ENCODE peak calls at places on chromosomes 1 and 21, in six cellular contexts. O is hepatocyte; I is CD8-positive, alpha-beta memory T cell; K is fibroblast of lung; E is Peyer's patch; S is endothelial cell of umbilical vein. F is an unnamed sample. For H3K4me1, the result is how much of the 10 kb centered on the place peaks cover.

GRCh38 chr1:59908682-59909081 is 17.9 kb downstream of the CYP2J2 start:
- DNase-seq in S (no peak), K (no peak), O (no peak), E (no peak), I (no peak), F (no peak)

GRCh38 chr1:160605205-160605604 is 25.9 kb upstream of the CD84 start:
- DNase-seq in E (no peak), S (no peak), K (no peak), O (no peak), I (no peak), F (no peak)

GRCh38 chr21:34227386-34227852 is 136.4 kb upstream of the KCNE2 start:
- DNase-seq in E (no peak), O (peak), S (no peak), K (peak), I (no peak), F (no peak)

GRCh38 chr1:243620096-243620495 is 229.9 kb downstream of the AKT3 start:
- DNase-seq in K (no peak), S (no peak), O (no peak), I (no peak), E (no peak), F (no peak)

GRCh38 chr1:88801575-88802208 is 89.7 kb downstream of the GTF2B start:
- DNase-seq in I (no peak), K (peak), E (no peak), O (no peak), S (peak), F (no peak)

GRCh38 chr1:218785928-218786327 is 387.8 kb upstream of the LYPLAL1 start:
- DNase-seq in O (no peak), S (peak), I (no peak), K (peak), E (no peak), F (no peak)

GRCh38 chr1:27349784-27350672 is 8.2 kb downstream of the SYTL1 start:
- DNase-seq in S (peak), O (peak), E (no peak), I (no peak), K (peak), F (no peak)

GRCh38 chr1:9628541-9629444 is 22.7 kb upstream of the PIK3CD start:
- DNase-seq in K (no peak), I (peak), E (peak), S (no peak), O (no peak), F (peak)

GRCh38 chr1:219883400-219884332 is 44.7 kb downstream of the SLC30A10 start:
- DNase-seq in O (no peak), S (no peak), E (no peak), I (no peak), K (no peak), F (no peak)

DNA sequence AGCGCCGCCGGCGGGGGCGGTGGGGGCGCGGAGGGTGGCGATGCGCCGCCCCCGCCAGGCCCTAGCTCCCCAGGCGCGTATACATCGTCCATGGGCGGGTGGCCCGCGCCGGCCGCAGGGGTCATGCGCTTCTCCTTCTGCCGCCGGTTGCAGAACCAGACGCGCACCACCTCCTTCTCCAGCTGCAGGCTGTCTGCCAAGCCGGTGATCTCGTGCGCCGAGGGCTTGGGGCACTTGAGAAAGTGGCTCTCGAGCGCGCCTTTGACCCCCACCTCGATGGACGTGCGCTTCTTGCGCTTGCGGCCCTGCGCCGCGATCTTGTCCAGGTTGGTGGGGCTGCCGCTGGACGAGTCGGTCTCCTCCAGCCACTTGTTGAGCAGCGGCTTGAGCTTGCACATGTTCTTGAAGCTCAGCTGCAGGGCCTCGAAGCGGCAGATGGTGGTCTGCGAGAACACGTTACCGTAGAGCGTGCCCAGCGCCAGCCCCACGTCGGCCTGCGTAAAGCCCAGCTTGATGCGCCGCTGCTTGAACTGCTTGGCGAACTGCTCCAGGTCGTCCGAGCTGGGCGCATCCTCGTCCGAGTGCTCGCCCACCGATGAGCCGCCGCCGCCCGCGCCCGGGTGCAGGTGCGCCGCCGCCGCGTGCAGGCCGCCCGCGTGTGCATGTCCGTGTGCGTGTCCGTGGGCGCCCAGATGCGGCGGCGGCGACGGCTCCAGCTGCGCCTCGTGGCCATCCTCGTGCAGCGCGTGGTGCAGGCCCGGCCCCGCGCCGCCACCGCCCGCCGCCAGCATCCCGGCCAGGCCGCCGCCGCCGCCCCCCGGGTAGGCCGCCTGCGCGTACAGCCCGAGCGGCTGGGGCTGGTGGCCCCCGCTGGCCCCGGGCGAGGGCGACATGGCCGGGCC is 911 bp downstream of the POU3F1 start:
- DNase-seq in I (no peak), S (no peak), K (peak), E (no peak), O (no peak), F (no peak)
- H3K4me3 ChIP-seq in I (no peak), S (no peak), K (no peak), E (peak), O (no peak), F (peak)

DNA sequence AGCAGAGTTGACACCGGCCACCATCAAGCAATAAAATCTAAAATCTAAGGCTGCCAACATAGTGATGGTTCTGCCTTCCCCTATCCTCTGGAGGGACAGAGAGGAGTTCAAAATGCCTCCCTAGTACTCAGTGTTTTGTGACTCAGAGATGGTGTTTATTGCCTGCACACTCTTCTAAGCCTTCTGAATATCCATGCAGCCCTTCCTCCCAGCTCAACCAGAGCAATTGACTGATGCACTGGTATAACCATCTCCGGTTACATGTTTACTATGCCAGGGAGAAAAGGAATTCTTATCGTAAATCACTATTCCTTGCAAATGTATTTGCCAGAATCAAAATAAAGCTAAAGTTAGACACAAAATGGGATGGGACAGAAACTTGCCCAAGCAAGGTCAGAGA is 132.8 kb upstream of the RAB4A start:
- DNase-seq in I (no peak), S (no peak), K (no peak), E (no peak), O (no peak), F (no peak)
- H3K4me1 ChIP-seq in I (under half), S (under half), K (under half), E (under half), O (under half), F (under half)

DNA sequence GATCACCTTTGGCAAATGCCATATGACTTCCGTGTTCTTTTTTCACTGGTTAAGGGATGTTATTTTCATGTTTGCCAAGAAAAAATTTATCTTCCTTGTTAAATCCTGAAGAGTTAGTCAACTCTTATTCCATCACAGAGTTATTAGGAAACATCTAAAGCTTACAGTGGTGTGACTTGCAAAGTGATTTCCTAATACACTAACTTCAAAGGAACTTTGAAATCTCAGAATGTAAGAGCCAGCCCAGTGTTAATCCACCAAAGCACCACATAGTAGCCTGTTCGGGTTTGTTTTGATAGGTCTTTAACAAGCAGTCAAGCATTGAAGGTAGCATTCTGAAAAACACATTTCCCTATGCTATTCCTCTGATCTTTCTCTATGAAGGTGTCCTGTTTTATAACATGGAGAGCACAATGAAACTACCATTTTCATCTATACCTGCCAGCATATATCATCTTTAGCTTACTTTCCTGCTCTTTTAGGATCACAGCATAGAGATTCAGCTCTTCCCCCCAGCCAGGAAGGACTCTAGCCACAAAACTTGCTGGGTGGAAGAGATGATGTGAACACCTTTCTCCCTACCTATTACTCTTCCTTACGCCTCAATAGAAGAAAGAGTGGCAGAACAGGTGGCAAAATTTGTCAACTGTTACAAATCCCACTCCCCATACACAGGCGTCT is 82.4 kb upstream of the MAGI3 start:
- DNase-seq in O (peak), E (no peak), I (no peak), K (peak), S (no peak), F (no peak)
- H3K4me3 ChIP-seq in O (no peak), E (no peak), I (no peak), K (no peak), S (no peak), F (no peak)

GRCh38 chr1:40384413-40384762 is 10.9 kb downstream of the SMAP2 start:
- DNase-seq in S (no peak), K (no peak), E (no peak), I (no peak), O (no peak), F (no peak)
- H3K4me1 ChIP-seq in S (under half), K (under half), E (under half), I (half or more), O (under half), F (half or more)

DNA sequence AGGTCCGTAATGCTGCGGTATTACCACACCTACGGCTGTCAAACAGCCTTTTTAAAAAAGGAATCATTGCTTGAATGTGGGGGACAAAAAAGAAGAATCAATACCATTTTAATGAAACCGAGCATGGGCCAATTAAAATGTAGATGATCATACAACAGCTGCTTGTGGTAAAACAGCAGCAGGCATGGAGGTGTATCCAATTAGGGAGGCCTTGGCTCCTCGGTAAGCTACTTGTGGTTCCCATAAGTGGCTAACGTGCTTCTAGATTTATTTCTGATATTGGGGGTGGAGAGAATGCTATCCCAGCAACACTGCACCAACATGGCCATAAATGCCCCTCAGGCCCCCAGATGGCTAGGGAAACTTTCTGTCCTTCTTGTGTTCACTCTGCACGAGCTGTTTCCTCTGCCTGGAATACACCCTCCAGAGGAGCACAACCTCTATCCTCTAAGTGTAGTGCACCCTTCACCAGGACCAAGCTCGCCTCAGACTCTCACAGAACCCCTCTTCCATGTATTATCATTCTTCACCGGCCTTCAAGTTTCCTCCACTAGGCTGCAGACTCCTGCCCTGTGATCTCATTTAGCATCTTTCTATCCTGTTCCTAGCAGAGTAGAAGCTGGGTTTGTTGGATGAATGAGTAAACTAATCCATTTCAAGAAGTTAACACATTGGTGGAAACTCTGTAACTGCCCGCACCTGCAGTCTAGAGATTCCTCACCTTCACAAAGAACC is 1.6 kb downstream of the PTPN14 start:
- DNase-seq in S (peak), O (peak), K (peak), I (no peak), E (no peak), F (no peak)
- H3K4me3 ChIP-seq in S (peak), O (peak), K (peak), I (no peak), E (peak), F (no peak)

GRCh38 chr1:11045428-11046269 is 1.4 kb downstream of the MASP2 start:
- DNase-seq in E (no peak), I (no peak), K (no peak), O (no peak), S (no peak), F (no peak)

GRCh38 chr1:11042995-11043874 is 3.8 kb downstream of the MASP2 start:
- DNase-seq in K (no peak), I (no peak), E (no peak), O (no peak), S (no peak), F (no peak)

GRCh38 chr1:11044086-11044848 is 2.8 kb downstream of the MASP2 start:
- DNase-seq in E (no peak), S (no peak), K (no peak), O (no peak), I (no peak), F (no peak)

GRCh38 chr1:11046270-11046566 is 821 bp downstream of the MASP2 start:
- DNase-seq in O (no peak), E (no peak), K (no peak), I (no peak), S (no peak), F (no peak)

GRCh38 chr1:11044849-11045427 is 2.1 kb downstream of the MASP2 start:
- DNase-seq in E (no peak), I (no peak), O (no peak), S (no peak), K (no peak), F (no peak)
- H3K4me1 ChIP-seq in E (under half), I (under half), O (under half), S (under half), K (under half), F (under half)

GRCh38 chr1:98661544-98662353 is at the start of gene SNX7:
- DNase-seq in S (peak), O (peak), I (no peak), E (peak), K (peak), F (peak)
- H3K4me3 ChIP-seq in S (peak), O (peak), I (peak), E (peak), K (peak), F (peak)

DNA sequence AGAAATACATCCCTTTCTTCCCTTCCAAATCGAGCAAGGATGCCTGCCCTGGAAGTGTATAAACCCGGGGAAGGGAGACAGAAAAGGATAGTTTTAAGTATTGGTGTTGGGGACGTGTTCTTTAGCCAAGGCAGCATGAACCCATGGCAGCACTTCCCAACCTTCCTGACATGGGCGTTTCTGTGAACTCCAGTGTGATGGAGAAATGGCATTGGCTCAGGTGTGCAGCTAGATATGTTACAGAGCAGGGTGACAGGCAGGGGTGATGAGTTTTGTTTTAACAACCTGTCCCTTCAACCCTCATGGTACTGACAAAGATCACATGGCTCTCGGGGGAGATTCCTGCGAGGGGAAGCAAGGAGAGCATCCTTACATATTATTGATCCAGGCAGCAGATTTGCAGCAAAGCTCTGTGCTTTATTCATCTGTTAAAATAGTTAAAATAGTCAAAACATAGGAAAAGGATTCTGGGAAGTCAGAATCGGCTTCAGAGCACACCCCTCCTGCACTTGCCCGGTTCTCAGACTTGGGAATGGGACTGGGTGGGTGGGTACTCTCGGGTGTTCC is 4.0 kb downstream of the MX1 start:
- DNase-seq in S (no peak), I (no peak), E (no peak), K (no peak), O (no peak), F (no peak)
- H3K4me1 ChIP-seq in S (under half), I (under half), E (under half), K (under half), O (under half), F (under half)

GRCh38 chr1:155130272-155131006 is 2.8 kb downstream of the EFNA1 start:
- DNase-seq in O (peak), S (no peak), K (no peak), E (no peak), I (no peak), F (no peak)

GRCh38 chr1:155127105-155127671 is 488 bp upstream of the EFNA1 start:
- DNase-seq in K (peak), S (peak), I (no peak), O (peak), E (no peak), F (no peak)

GRCh38 chr1:155128469-155128754 is 736 bp downstream of the EFNA1 start:
- DNase-seq in O (no peak), I (no peak), E (no peak), K (no peak), S (peak), F (no peak)

GRCh38 chr1:155127672-155128468 is at the start of gene EFNA1:
- DNase-seq in E (peak), O (peak), S (peak), K (peak), I (peak), F (no peak)

DNA sequence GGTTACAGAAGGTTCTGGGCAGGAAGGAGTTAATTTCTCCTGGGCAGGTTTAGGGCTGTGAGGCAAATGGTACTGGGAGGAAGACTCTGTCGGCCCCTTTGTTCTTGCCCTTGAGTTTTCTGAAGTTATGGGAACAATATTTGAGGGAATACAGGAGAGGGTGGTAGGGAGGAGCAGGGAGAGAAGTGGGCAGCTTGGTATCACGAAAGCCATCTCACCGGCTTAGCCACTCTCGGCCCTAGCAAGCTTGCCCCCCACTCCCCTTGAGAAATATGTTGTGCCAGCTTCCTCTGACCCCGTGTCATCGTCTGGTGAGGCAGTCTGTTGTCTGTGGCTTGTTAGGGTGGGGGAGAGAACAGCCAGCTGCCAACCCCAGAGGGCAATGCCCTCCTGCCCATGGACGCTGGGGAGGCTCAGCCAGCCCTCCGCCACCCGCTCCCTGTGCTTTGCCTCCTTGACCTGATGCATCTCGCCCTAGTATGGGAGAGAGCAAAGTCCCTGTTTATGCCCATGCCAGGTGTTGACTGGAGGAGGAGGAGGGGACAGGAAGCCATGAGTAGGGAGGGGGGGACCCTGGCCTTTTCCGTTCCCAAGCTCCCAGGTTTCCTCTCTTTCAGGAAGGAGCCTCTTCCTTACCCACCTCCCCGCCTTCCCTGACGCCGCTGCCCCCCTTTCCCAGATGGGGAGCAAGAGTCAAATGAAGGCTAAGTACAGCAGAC is 1.2 kb downstream of the EFNA1 start:
- DNase-seq in K (no peak), S (peak), I (no peak), E (no peak), O (peak), F (no peak)
- H3K4me3 ChIP-seq in K (peak), S (peak), I (peak), E (peak), O (peak), F (no peak)